ENCODE peak calls at places on chromosome 22, in nine cellular contexts. A, G, B, H, U, J, K, R and W are unnamed samples.
A peak's percentile ranks its signal among the peaks of the same experiment; 100 is the strongest.

GRCh38 chr22:25137577-25138525 is 61.8 kb upstream of the CRYBB3 start:
- DNase-seq in A (no peak), G (no peak), B (no peak), H (peak; percentile 4), U (no peak), J (no peak), K (no peak), R (no peak), W (no peak)

GRCh38 chr22:23079814-23080521 is 9.6 kb downstream of the GNAZ start:
- DNase-seq in A (no peak), G (no peak), B (no peak), H (no peak), U (no peak), J (no peak), K (no peak), R (no peak), W (no peak)

GRCh38 chr22:40982482-40983385 is 31.6 kb downstream of the RBX1 start:
- DNase-seq in A (no peak), G (peak; percentile 65), B (no peak), H (no peak), U (no peak), J (no peak), K (no peak), R (no peak), W (no peak)

GRCh38 chr22:49497266-49497665 is 330.4 kb downstream of the BRD1 start:
- DNase-seq in A (no peak), G (no peak), B (no peak), H (peak; percentile 22), U (no peak), J (no peak), K (no peak), R (no peak), W (no peak)

GRCh38 chr22:44261861-44262595 is 50.7 kb downstream of the SHISAL1 start:
- DNase-seq in A (peak; percentile 5), G (no peak), B (peak; percentile 54), H (no peak), U (no peak), J (peak; percentile 23), K (peak; percentile 7), R (no peak), W (no peak)

GRCh38 chr22:36332623-36333331 is 55.0 kb downstream of the MYH9 start:
- DNase-seq in A (peak; percentile 91), G (peak; percentile 77), B (no peak), H (no peak), U (no peak), J (no peak), K (peak; percentile 44), R (no peak), W (peak; percentile 56)

GRCh38 chr22:26606611-26607010 is 11.2 kb downstream of the CRYBB1 start:
- DNase-seq in A (peak; percentile 86), G (no peak), B (no peak), H (no peak), U (no peak), J (no peak), K (no peak), R (no peak), W (peak; percentile 83)

GRCh38 chr22:40720538-40721256 is 41.4 kb downstream of the MCHR1 start:
- DNase-seq in A (peak; percentile 54), G (no peak), B (no peak), H (no peak), U (no peak), J (no peak), K (no peak), R (no peak), W (peak; percentile 17)

GRCh38 chr22:49134076-49134475 is 693.6 kb downstream of the BRD1 start:
- DNase-seq in A (no peak), G (no peak), B (no peak), H (no peak), U (no peak), J (no peak), K (no peak), R (no peak), W (no peak)

GRCh38 chr22:49199224-49199623 is 628.4 kb downstream of the BRD1 start:
- DNase-seq in A (no peak), G (no peak), B (peak; percentile 34), H (no peak), U (no peak), J (peak; percentile 40), K (peak; percentile 3), R (peak; percentile 70), W (no peak)

GRCh38 chr22:47114813-47115517 is 352.5 kb downstream of the TBC1D22A start:
- DNase-seq in A (no peak), G (no peak), B (no peak), H (no peak), U (no peak), J (no peak), K (no peak), R (no peak), W (no peak)

GRCh38 chr22:21688706-21689381 is 23.0 kb downstream of the PPIL2 start:
- DNase-seq in A (no peak), G (no peak), B (no peak), H (no peak), U (no peak), J (no peak), K (no peak), R (no peak), W (no peak)

GRCh38 chr22:25417792-25418191 is 146.7 kb upstream of the GRK3 start:
- DNase-seq in A (no peak), G (no peak), B (no peak), H (no peak), U (no peak), J (no peak), K (no peak), R (no peak), W (no peak)

GRCh38 chr22:33835196-33835788 is 85.0 kb downstream of the LARGE1 start:
- DNase-seq in A (no peak), G (no peak), B (no peak), H (no peak), U (no peak), J (no peak), K (no peak), R (no peak), W (no peak)

GRCh38 chr22:37768273-37768672 is 39.5 kb upstream of the GCAT start:
- DNase-seq in A (no peak), G (no peak), B (no peak), H (no peak), U (no peak), J (no peak), K (peak; percentile 54), R (no peak), W (no peak)
- TF ChIP-seq CTCF in A (peak; percentile 40), G (no peak), B (peak; percentile 10), H (no peak), U (peak; percentile 22), J (no peak), K (peak; percentile 47), R (peak; percentile 23), W (peak; percentile 42)

GRCh38 chr22:39291501-39291900 is 27.9 kb downstream of the RPL3 start:
- DNase-seq in A (no peak), G (no peak), B (no peak), H (no peak), U (no peak), J (no peak), K (no peak), R (no peak), W (no peak)
- TF ChIP-seq CTCF in A (no peak), G (no peak), B (no peak), H (no peak), U (no peak), J (no peak), K (no peak), R (peak; percentile 21), W (no peak)

DNA sequence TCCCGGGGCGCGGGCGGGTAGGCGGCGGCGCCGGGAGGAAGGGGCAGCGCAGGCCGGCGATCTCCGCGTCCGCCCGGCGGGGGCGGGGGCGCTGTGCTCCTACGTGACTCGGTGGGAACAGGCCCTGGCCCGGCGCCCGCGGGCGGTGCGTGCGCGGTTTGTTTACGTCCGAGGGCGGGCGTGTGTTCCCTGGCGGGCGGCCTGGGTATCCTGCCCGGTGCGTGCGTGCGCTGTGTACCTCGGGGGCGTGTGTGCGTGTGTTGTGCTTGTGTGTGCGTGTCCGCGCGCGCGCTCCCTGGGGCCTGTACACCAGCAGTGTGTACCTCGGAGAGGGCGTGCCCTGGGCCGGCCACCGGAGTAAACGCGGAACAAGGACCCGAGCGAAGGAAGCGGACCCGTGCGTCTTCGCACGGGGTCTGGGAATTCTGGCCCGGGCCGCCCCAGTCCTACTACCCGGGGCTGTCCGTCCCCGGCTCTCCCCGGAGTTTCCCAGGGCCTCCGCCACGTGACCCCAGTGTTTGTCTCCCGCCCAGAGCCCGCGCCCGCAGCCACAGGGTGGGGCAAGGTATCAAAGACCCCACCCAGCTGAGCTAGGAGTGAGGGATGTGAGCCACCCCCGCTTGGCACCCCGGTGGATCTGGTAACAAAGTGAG is 769 bp downstream of the MAFF start:
- DNase-seq in A (peak; percentile 84), G (peak; percentile 61), B (peak; percentile 93), H (no peak), U (no peak), J (peak; percentile 95), K (peak; percentile 50), R (peak; percentile 95), W (peak; percentile 91)
- TF ChIP-seq CTCF in A (no peak), G (peak; percentile 12), B (no peak), H (no peak), U (no peak), J (peak; percentile 31), K (no peak), R (peak; percentile 20), W (no peak)

DNA sequence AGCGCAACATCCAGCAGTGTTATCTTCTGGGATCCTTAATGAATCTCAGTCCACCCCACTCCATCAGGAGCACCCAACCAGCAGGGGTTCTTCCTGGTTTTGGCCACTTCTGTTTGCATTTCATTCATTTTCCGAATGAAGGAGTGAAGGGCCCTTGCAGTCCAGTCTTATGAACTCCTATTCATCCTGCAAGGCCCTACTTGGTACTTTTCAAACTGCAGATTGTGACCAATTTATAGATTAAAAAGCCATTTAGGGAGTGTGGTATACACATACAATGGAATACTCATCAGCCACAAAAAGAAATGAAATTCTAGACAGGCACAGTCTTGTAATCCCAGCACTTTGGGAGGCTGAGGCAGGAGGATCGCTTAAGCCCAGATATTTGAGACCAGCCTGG is 10.2 kb upstream of the MN1 start:
- DNase-seq in A (no peak), G (no peak), B (no peak), H (no peak), U (no peak), J (no peak), K (no peak), R (no peak), W (no peak)
- TF ChIP-seq CTCF in A (no peak), G (no peak), B (no peak), H (no peak), U (no peak), J (no peak), K (no peak), R (no peak), W (no peak)

GRCh38 chr22:20581503-20582170 is 74.2 kb downstream of the MED15 start:
- DNase-seq in A (no peak), G (no peak), B (no peak), H (no peak), U (no peak), J (no peak), K (no peak), R (no peak), W (no peak)
- TF ChIP-seq CTCF in A (no peak), G (no peak), B (no peak), H (no peak), U (no peak), J (no peak), K (no peak), R (no peak), W (no peak)

GRCh38 chr22:42227435-42227834 is 43.0 kb downstream of the TCF20 start:
- DNase-seq in A (no peak), G (no peak), B (no peak), H (no peak), U (no peak), J (no peak), K (no peak), R (no peak), W (no peak)
- TF ChIP-seq CTCF in A (no peak), G (no peak), B (no peak), H (no peak), U (no peak), J (no peak), K (no peak), R (no peak), W (no peak)

GRCh38 chr22:17268501-17269223 is 49.4 kb upstream of the ADA2 start:
- DNase-seq in A (no peak), G (peak; percentile 59), B (no peak), H (no peak), U (no peak), J (no peak), K (no peak), R (no peak), W (peak; percentile 5)
- TF ChIP-seq CTCF in A (peak; percentile 24), G (peak; percentile 11), B (peak; percentile 36), H (no peak), U (no peak), J (peak; percentile 33), K (peak; percentile 48), R (no peak), W (no peak)